ENCODE peak calls at places on chromosome X, in four cellular contexts. O, P, H and Z are unnamed samples. For H3K27me3 and H3K36me3, the result is how much of the 10 kb centered on the place peaks cover.

GRCh38 chrX:149039057-149039456 is 466.0 kb downstream of the IDS start:
- DNase-seq in H (no peak), O (no peak), P (no peak), Z (no peak)

GRCh38 chrX:107448625-107449468 is 605 bp upstream of the FRMPD3 start:
- DNase-seq in P (no peak), O (no peak), H (no peak), Z (no peak)

GRCh38 chrX:74613350-74614192 is 853 bp downstream of the RLIM start:
- DNase-seq in O (no peak), H (peak), P (peak), Z (peak)

GRCh38 chrX:50978920-50979660 is 68.6 kb downstream of the BMP15 start:
- DNase-seq in H (no peak), O (no peak), P (no peak), Z (no peak)

GRCh38 chrX:44651347-44651746 is 108.7 kb upstream of the FUNDC1 start:
- DNase-seq in O (no peak), H (peak), P (no peak), Z (peak)

GRCh38 chrX:45807572-45808425 is 607.1 kb upstream of the DIPK2B start:
- DNase-seq in O (no peak), H (peak), P (no peak), Z (no peak)

GRCh38 chrX:12779534-12779933 is 11.7 kb upstream of the PRPS2 start:
- DNase-seq in O (no peak), H (no peak), P (no peak), Z (no peak)

GRCh38 chrX:14529288-14529989 is at the start of gene GLRA2:
- DNase-seq in P (peak), O (no peak), H (peak), Z (no peak)

GRCh38 chrX:53659039-53659438 is 27.5 kb downstream of the HUWE1 start:
- DNase-seq in H (no peak), O (no peak), P (no peak), Z (no peak)

GRCh38 chrX:110125435-110125834 is 122.5 kb downstream of the TMEM164 start:
- DNase-seq in P (no peak), H (peak), O (no peak), Z (peak)

GRCh38 chrX:54825716-54826428 is 18.3 kb downstream of the MAGED2 start:
- DNase-seq in H (no peak), P (no peak), O (no peak), Z (no peak)

GRCh38 chrX:15761564-15762191 is 23.6 kb downstream of the CA5B start:
- DNase-seq in O (no peak), H (peak), P (no peak), Z (peak)

GRCh38 chrX:5117816-5118215 is 1110.9 kb downstream of the NLGN4X start:
- DNase-seq in O (no peak), H (peak), P (no peak), Z (no peak)

DNA sequence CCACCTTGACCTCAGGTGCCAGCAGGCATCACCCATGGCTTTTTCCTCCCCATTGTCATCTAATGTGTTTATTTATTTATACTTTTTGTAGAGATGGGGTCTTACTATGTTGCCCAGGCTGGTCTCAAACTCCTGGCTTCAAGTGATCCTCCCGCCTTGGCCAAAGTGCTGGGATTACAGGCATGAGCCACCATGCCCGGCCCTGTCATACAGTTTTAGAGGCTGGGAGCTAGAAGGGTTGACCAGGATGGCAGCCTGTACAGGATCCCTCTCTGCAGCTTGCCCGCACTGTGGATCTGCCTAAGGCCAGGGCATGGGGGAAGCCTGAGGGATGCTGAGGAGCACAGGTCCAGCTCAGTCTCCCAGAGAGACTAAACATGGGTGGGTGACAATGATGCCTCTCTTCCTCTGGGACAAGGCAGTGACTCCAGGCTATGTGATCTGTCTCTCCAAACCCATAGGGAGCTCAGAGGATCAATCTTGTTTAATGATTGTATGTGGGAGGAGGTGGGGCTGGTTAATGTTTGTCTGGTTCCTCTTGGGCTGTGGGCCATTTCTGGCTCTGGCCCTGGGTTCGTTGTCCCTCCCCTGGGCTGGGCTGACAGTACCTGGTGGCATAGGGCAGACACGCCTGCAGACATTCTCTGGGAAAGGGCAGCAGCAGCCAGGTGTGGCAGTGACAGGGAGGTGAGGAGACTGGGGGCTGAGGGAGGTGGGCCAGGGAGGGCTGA is 8.3 kb upstream of the GJB1 start:
- DNase-seq in H (no peak), P (peak), O (no peak), Z (no peak)
- H3K27me3 ChIP-seq in H (under half), P (under half), O (under half), Z (under half)

DNA sequence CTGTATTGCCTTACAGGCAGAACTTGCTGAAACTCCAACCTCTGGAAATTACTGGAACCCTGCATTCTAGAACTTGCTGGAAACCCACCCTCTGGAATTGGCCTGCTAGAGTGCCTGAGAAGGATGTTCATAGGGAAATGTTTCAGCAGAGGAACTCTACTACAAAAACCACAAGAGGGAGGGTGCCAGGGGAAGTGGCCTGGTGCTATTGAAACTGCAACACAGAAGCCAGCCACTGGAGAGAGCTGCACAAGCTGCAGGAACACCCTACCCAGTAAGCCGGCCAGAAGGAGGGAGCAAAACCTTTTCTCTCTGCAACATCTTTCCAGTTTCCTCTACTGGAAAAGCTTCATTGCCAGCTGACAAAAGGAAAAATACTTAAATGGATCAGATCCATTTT is 2.5 kb upstream of the BRWD3 start:
- DNase-seq in H (peak), O (no peak), P (peak), Z (peak)
- TF ChIP-seq CTCF in H (peak), O (no peak), P (no peak), Z (peak)

DNA sequence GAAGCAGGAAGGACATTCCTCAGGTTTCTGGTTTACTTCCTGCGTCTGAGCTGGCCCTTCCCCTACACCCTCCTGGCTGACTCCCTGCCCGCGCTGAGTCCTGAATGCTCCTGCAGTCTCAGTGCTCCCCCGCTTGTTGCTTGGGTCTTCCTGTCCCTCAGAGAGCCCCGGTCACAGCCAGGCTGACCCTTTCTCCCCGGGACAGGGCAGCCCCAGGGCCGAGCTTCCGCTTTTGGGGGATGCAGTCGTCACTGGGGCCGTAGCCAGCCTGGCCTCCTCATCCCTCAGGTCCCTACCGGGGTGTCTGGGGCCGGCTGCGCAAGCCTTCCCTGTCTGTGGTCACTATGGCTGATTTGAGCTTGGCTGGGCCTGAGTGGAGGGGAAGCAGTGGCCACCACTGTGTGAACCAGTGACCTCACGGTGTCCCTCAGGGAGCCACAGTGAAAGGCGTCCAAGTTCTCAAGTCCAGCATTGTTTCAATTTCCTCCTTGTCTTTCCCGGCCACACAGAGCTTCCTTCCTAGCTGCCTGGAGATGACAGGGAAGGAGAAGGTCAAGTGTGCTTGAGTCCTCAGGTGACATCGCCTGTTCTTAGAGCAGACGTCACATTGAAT is 34.1 kb upstream of the ASMTL start:
- DNase-seq in P (no peak), O (peak), H (no peak), Z (no peak)
- H3K36me3 ChIP-seq in P (under half), O (under half), H (under half), Z (under half)

GRCh38 chrX:144265641-144266040 is 381.8 kb downstream of the UBE2NL start:
- DNase-seq in P (no peak), H (no peak), O (no peak), Z (no peak)
- H3K27me3 ChIP-seq in P (under half), H (under half), O (under half), Z (under half)

GRCh38 chrX:9558615-9559014 is 93.8 kb downstream of the TBL1X start:
- DNase-seq in O (no peak), H (no peak), P (no peak), Z (no peak)

GRCh38 chrX:9561199-9561598 is 96.3 kb downstream of the TBL1X start:
- DNase-seq in H (no peak), O (no peak), P (no peak), Z (no peak)

GRCh38 chrX:9557508-9557907 is 92.7 kb downstream of the TBL1X start:
- DNase-seq in H (no peak), O (no peak), P (no peak), Z (no peak)

GRCh38 chrX:9562851-9563250 is 98.0 kb downstream of the TBL1X start:
- DNase-seq in H (no peak), P (no peak), O (no peak), Z (no peak)

DNA sequence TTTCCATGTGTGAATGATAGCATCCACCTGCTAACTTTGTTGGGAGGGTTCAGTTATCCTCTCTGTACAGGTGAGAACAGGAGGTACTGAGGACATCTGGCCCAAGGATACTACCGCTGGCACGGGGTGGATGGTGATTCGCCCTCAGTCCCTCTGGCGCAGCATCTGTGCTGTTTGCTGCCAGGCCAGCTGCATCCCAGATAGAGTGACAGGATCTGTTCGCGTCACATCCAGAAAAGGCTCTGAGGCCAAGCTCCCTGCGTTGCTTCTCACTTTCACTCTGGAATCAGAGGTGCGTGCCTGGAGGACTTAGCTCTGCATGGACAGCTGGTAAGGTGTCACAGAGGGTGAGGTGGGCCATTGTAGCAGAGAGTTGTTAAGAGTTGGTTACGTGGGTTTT is 95.4 kb downstream of the TBL1X start:
- DNase-seq in O (no peak), H (no peak), P (no peak), Z (no peak)
- TF ChIP-seq CTCF in O (no peak), H (no peak), P (no peak), Z (no peak)

GRCh38 chrX:155417769-155418168 is 35.9 kb downstream of the F8A2 start:
- DNase-seq in O (no peak), P (no peak), H (no peak), Z (no peak)
- H3K36me3 ChIP-seq in O (under half), P (under half), H (under half), Z (under half)